ENCODE peak calls at places on chromosome 5, in eight cellular contexts. K is memory B cell; Z is epithelial cell of prostate; N is activated naive CD4-positive, alpha-beta T cell treated with Interleukin-2 at 50 U/mL for 16 hours; P is tibial nerve; Q is AG04449; U is activated CD8-positive, alpha-beta T cell treated with anti-CD3 and anti-CD28 coated beads for 36 hours; R is colonic mucosa. W is an unnamed sample.

GRCh38 chr5:178069909-178070308 is 43.4 kb upstream of the N4BP3 start:
- DNase-seq in K (peak), Z (no peak), N (no peak), P (no peak), Q (no peak), U (peak), R (peak), W (peak)

GRCh38 chr5:142235870-142236672 is 88.8 kb downstream of the SPRY4 start:
- DNase-seq in K (no peak), Z (no peak), N (no peak), P (no peak), Q (no peak), U (no peak), R (no peak), W (no peak)

GRCh38 chr5:82107277-82107676 is 135.5 kb downstream of the ATG10 start:
- DNase-seq in K (no peak), Z (no peak), N (no peak), P (no peak), Q (no peak), U (no peak), R (no peak), W (no peak)

GRCh38 chr5:170631471-170632195 is 127.8 kb downstream of the KCNIP1 start:
- DNase-seq in K (no peak), Z (no peak), N (no peak), P (no peak), Q (no peak), U (no peak), R (no peak), W (no peak)

GRCh38 chr5:95664204-95664786 is 17.7 kb downstream of the RFESD start:
- DNase-seq in K (peak), Z (no peak), N (peak), P (no peak), Q (no peak), U (peak), R (peak), W (no peak)

GRCh38 chr5:128674837-128675446 is 136.9 kb upstream of the FBN2 start:
- DNase-seq in K (no peak), Z (no peak), N (peak), P (no peak), Q (no peak), U (peak), R (peak), W (peak)

GRCh38 chr5:135216072-135216812 is 182.2 kb upstream of the PITX1 start:
- DNase-seq in K (no peak), Z (no peak), N (no peak), P (no peak), Q (no peak), U (no peak), R (peak), W (no peak)

GRCh38 chr5:138029501-138029900 is 3.4 kb downstream of the FAM13B start:
- DNase-seq in K (no peak), Z (no peak), N (no peak), P (no peak), Q (no peak), U (no peak), R (no peak), W (no peak)

GRCh38 chr5:175321927-175322532 is 122.0 kb downstream of the DRD1 start:
- DNase-seq in K (no peak), Z (no peak), N (peak), P (no peak), Q (no peak), U (peak), R (peak), W (no peak)

GRCh38 chr5:36180556-36181350 is 28.8 kb downstream of the SKP2 start:
- DNase-seq in K (no peak), Z (no peak), N (no peak), P (no peak), Q (no peak), U (no peak), R (no peak), W (no peak)

GRCh38 chr5:147971472-147971871 is 65.1 kb upstream of the C5orf46 start:
- DNase-seq in K (no peak), Z (no peak), N (no peak), P (no peak), Q (no peak), U (no peak), R (no peak), W (no peak)

GRCh38 chr5:57738787-57739186 is 256.2 kb upstream of the ACTBL2 start:
- DNase-seq in K (no peak), Z (no peak), N (no peak), P (no peak), Q (no peak), U (no peak), R (no peak), W (no peak)

GRCh38 chr5:96781031-96781733 is 26.6 kb downstream of the ERAP1 start:
- DNase-seq in K (no peak), Z (no peak), N (no peak), P (no peak), Q (no peak), U (no peak), R (no peak), W (no peak)

GRCh38 chr5:67043789-67044511 is 152.6 kb downstream of the CD180 start:
- DNase-seq in K (no peak), Z (no peak), N (no peak), P (no peak), Q (no peak), U (no peak), R (no peak), W (no peak)

GRCh38 chr5:109532773-109533364 is 123.1 kb upstream of the PJA2 start:
- DNase-seq in K (no peak), Z (no peak), N (no peak), P (no peak), Q (no peak), U (no peak), R (no peak), W (no peak)

GRCh38 chr5:41921874-41922273 is 3.2 kb upstream of the FBXO4 start:
- DNase-seq in K (no peak), Z (no peak), N (no peak), P (no peak), Q (no peak), U (no peak), R (no peak), W (no peak)

GRCh38 chr5:181120311-181120710 is 10.7 kb downstream of the OR2V1 start:
- DNase-seq in K (no peak), Z (no peak), N (no peak), P (no peak), Q (no peak), U (no peak), R (no peak), W (no peak)

GRCh38 chr5:80935811-80936385 is 24.3 kb upstream of the RASGRF2 start:
- DNase-seq in K (no peak), Z (no peak), N (no peak), P (no peak), Q (no peak), U (no peak), R (no peak), W (no peak)

GRCh38 chr5:52262844-52263243 is 524.9 kb upstream of the ITGA1 start:
- DNase-seq in K (no peak), Z (no peak), N (no peak), P (no peak), Q (no peak), U (no peak), R (no peak), W (no peak)

GRCh38 chr5:121138952-121139351 is 674.9 kb downstream of the PRR16 start:
- DNase-seq in K (no peak), Z (no peak), N (no peak), P (no peak), Q (no peak), U (no peak), R (no peak), W (no peak)